ENCODE peak calls at places on chromosomes 7 and 10, in eight cellular contexts. R, W, E, P, C, B, L and Y are unnamed samples. For H3K4me1, the result is how much of the 10 kb centered on the place peaks cover.

GRCh38 chr10:110547139-110547761 is 20.2 kb upstream of the SMC3 start:
- DNase-seq in R (peak), W (no peak), E (no peak), P (no peak), C (peak), B (no peak), L (no peak), Y (no peak)

GRCh38 chr7:95330194-95331003 is 6.1 kb upstream of the PON1 start:
- DNase-seq in R (no peak), W (no peak), E (no peak), P (no peak), C (no peak), B (no peak), L (no peak), Y (no peak)

GRCh38 chr10:8616166-8616565 is 561.7 kb downstream of the GATA3 start:
- DNase-seq in R (no peak), W (no peak), E (no peak), P (no peak), C (peak), B (no peak), L (no peak), Y (no peak)

GRCh38 chr10:113473851-113474250 is 79.0 kb upstream of the HABP2 start:
- DNase-seq in R (no peak), W (no peak), E (no peak), P (no peak), C (peak), B (no peak), L (no peak), Y (no peak)

GRCh38 chr7:12119638-12120303 is 91.3 kb upstream of the TMEM106B start:
- DNase-seq in R (peak), W (no peak), E (no peak), P (no peak), C (no peak), B (no peak), L (no peak), Y (no peak)

GRCh38 chr7:139730746-139731612 is 46.8 kb downstream of the HIPK2 start:
- DNase-seq in R (no peak), W (no peak), E (peak), P (no peak), C (peak), B (peak), L (no peak), Y (peak)

GRCh38 chr7:10237306-10237705 is 736.4 kb upstream of the PHF14 start:
- DNase-seq in R (no peak), W (no peak), E (no peak), P (no peak), C (peak), B (no peak), L (no peak), Y (no peak)

GRCh38 chr10:12397931-12398330 is 48.6 kb downstream of the CAMK1D start:
- DNase-seq in R (no peak), W (no peak), E (no peak), P (peak), C (no peak), B (no peak), L (no peak), Y (no peak)

GRCh38 chr7:117446220-117446815 is 19.0 kb upstream of the ASZ1 start:
- DNase-seq in R (no peak), W (no peak), E (no peak), P (no peak), C (no peak), B (no peak), L (no peak), Y (no peak)

GRCh38 chr7:20141666-20142065 is 75.5 kb downstream of the MACC1 start:
- DNase-seq in R (no peak), W (no peak), E (no peak), P (no peak), C (no peak), B (no peak), L (no peak), Y (no peak)

GRCh38 chr10:52778511-52779392 is 6.2 kb upstream of the MBL2 start:
- DNase-seq in R (peak), W (no peak), E (no peak), P (no peak), C (peak), B (no peak), L (no peak), Y (no peak)

GRCh38 chr7:131040467-131040932 is 287.2 kb upstream of the MKLN1 start:
- DNase-seq in R (peak), W (no peak), E (no peak), P (no peak), C (peak), B (peak), L (no peak), Y (peak)

GRCh38 chr7:96017877-96018276 is 245.5 kb downstream of the DYNC1I1 start:
- DNase-seq in R (no peak), W (no peak), E (no peak), P (no peak), C (no peak), B (no peak), L (no peak), Y (no peak)

GRCh38 chr10:122241836-122242235 is 29.3 kb upstream of the BTBD16 start:
- DNase-seq in R (no peak), W (no peak), E (no peak), P (no peak), C (no peak), B (no peak), L (no peak), Y (no peak)

GRCh38 chr10:94076325-94076841 is 82.7 kb downstream of the PLCE1 start:
- DNase-seq in R (peak), W (no peak), E (peak), P (no peak), C (peak), B (no peak), L (no peak), Y (no peak)

GRCh38 chr7:106640368-106641141 is 20.4 kb downstream of the CCDC71L start:
- DNase-seq in R (no peak), W (no peak), E (no peak), P (no peak), C (no peak), B (no peak), L (no peak), Y (no peak)

GRCh38 chr10:93701903-93702277 is 502 bp downstream of the FRA10AC1 start:
- DNase-seq in R (peak), W (no peak), E (no peak), P (no peak), C (peak), B (no peak), L (no peak), Y (no peak)

GRCh38 chr10:133134411-133135115 is 25.5 kb upstream of the KNDC1 start:
- DNase-seq in R (no peak), W (no peak), E (peak), P (peak), C (no peak), B (no peak), L (no peak), Y (no peak)

GRCh38 chr10:123994417-123995081 is 98.8 kb downstream of the CHST15 start:
- DNase-seq in R (peak), W (peak), E (peak), P (peak), C (peak), B (peak), L (peak), Y (peak)

GRCh38 chr10:123995461-123996131 is 97.8 kb downstream of the CHST15 start:
- DNase-seq in R (peak), W (peak), E (peak), P (peak), C (peak), B (peak), L (peak), Y (peak)

GRCh38 chr10:123993534-123994416 is 99.6 kb downstream of the CHST15 start:
- DNase-seq in R (no peak), W (peak), E (peak), P (no peak), C (no peak), B (peak), L (peak), Y (peak)

GRCh38 chr10:123996302-123996701 is 97.1 kb downstream of the CHST15 start:
- DNase-seq in R (no peak), W (peak), E (peak), P (no peak), C (peak), B (peak), L (no peak), Y (no peak)

GRCh38 chr10:123995082-123995460 is 98.3 kb downstream of the CHST15 start:
- DNase-seq in R (no peak), W (peak), E (peak), P (peak), C (no peak), B (peak), L (peak), Y (peak)
- H3K4me3 ChIP-seq in R (peak), W (peak), E (peak), P (no peak), C (peak), B (peak), L (no peak), Y (peak)

DNA sequence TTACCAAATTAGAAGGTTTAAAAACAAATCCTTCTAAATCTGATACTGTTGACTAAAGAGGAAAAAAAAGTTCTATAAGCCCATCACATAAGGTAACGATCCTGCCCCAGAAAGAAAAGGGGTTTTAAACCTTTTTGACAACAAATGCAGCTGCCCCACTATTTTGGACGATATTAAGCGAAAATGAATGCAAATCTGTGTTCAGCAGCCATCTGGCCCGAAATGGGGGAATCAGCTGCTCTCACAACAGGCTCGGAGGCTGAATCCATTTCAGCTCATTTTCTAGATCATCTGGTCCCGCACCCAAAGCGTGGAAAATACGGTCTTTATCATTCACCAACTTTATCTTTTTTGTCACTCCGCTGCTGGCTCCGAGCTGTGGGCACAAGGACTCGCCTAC is 2.3 kb upstream of the EBF3 start:
- DNase-seq in R (no peak), W (no peak), E (no peak), P (no peak), C (no peak), B (no peak), L (no peak), Y (no peak)
- H3K4me1 ChIP-seq in R (half or more), W (under half), E (under half), P (half or more), C (under half), B (under half), L (under half), Y (under half)

GRCh38 chr7:100157069-100157333 is 1.5 kb downstream of the TRAPPC14 start:
- DNase-seq in R (no peak), W (no peak), E (no peak), P (no peak), C (no peak), B (no peak), L (no peak), Y (no peak)
- H3K4me3 ChIP-seq in R (peak), W (no peak), E (no peak), P (peak), C (peak), B (peak), L (no peak), Y (no peak)

DNA sequence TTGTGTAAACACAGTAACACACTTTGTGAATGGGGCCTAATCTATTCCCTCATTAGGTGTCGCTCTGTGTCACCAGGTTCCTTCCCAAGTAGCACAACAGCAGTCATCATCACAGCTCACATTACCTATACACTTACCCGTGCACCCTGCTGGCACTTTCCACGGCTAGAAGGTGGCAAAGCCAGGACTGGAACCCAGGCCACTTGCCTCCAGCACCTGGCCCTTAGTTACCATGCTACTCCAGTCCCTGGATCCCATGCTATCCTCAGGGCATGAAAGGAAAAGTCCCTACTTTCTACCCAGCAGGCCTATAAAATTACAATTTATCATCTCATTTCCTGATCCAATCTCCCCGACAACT is 18.4 kb downstream of the SMURF1 start:
- DNase-seq in R (no peak), W (no peak), E (no peak), P (no peak), C (no peak), B (no peak), L (no peak), Y (no peak)
- H3K4me1 ChIP-seq in R (under half), W (half or more), E (under half), P (half or more), C (half or more), B (under half), L (under half), Y (half or more)

GRCh38 chr7:26291251-26291650 is 411 bp upstream of the SNX10 start:
- DNase-seq in R (no peak), W (no peak), E (no peak), P (no peak), C (no peak), B (no peak), L (no peak), Y (no peak)
- H3K4me3 ChIP-seq in R (peak), W (peak), E (peak), P (peak), C (peak), B (peak), L (peak), Y (peak)

DNA sequence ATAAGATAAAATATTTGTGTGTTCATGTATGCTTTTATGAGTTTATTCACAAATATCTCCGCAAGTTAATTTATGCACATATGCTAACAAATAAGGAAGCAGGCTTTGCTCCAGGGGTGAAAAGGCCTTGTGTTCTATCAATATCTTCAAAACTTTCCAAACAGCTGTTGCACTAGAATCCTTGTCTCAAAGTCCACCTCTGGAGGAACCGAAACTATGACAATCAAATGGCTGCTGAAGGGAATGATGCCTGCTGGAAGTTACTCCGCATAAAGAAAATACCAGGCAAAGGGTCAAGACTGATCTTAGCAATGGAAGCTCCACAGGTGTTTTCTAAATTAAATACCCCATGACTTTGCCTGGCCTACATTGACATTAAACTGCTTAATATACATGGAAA is 145.0 kb upstream of the GHITM start:
- DNase-seq in R (no peak), W (no peak), E (no peak), P (no peak), C (no peak), B (no peak), L (no peak), Y (no peak)
- H3K4me1 ChIP-seq in R (under half), W (under half), E (under half), P (under half), C (under half), B (under half), L (under half), Y (under half)

DNA sequence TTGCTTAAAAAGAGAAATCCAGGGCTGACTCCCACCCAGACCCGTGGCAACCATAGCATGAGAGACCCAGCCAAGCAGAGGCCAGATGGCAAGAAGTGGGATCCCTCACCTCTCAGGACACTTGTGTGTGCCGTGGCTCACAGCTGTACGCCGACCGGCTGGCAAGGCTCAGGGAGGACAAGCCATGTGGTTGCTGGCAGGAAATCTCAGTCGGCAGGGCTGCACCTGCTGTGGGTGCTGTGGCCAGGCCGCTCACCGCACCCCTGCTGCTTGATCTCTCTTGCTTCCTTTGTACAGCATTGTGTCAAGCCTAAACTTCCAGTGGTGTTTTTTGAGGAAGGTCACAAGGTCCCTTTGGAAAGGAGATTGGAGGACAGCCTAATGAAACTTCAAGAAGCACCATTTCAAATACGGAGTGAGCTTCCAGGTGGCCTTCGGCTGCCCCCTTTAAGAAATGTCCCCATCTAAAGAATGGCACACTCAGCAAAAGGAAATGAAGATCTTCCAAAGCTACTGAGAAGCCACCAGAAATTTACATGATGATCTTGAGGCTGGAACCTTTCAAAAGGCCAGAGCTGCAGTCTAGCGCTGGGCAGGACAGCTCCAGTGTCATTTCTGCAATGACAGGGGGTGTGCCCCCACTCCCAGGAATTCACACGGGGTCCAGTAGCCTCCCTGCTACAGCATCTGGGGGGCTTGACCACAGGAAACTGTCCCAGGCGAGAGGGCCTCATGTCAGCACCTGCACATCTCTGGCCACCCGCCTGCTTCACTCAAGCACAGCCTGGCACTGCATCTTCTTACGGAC is 409.0 kb upstream of the MGMT start:
- DNase-seq in R (no peak), W (no peak), E (no peak), P (no peak), C (no peak), B (peak), L (no peak), Y (no peak)
- H3K4me3 ChIP-seq in R (no peak), W (no peak), E (no peak), P (no peak), C (no peak), B (no peak), L (no peak), Y (no peak)